ENCODE peak calls at places on chromosome 11, in eight cellular contexts. D, M, N, E, U, A, S and W are unnamed samples.

GRCh38 chr11:104529213-104529612 is 365.3 kb upstream of the PDGFD start:
- DNase-seq in D (no peak), M (no peak), N (no peak), E (peak), U (no peak), A (no peak), S (no peak), W (no peak)

GRCh38 chr11:11636671-11637070 is 14.9 kb upstream of the GALNT18 start:
- DNase-seq in D (no peak), M (no peak), N (no peak), E (no peak), U (no peak), A (no peak), S (no peak), W (no peak)

GRCh38 chr11:11141019-11141418 is 212.0 kb downstream of the CSNK2A3 start:
- DNase-seq in D (no peak), M (no peak), N (no peak), E (no peak), U (no peak), A (no peak), S (no peak), W (no peak)

GRCh38 chr11:134524201-134524600 is 112.2 kb upstream of the B3GAT1 start:
- DNase-seq in D (no peak), M (no peak), N (no peak), E (no peak), U (no peak), A (no peak), S (no peak), W (no peak)

GRCh38 chr11:69401715-69402114 is 79.7 kb upstream of the LINC01488 start:
- DNase-seq in D (no peak), M (no peak), N (no peak), E (no peak), U (no peak), A (no peak), S (no peak), W (no peak)

GRCh38 chr11:119702261-119702591 is 26.8 kb downstream of the NECTIN1 start:
- DNase-seq in D (peak), M (no peak), N (no peak), E (peak), U (no peak), A (peak), S (no peak), W (no peak)

GRCh38 chr11:32829680-32830412 is at the start of gene PRRG4:
- DNase-seq in D (peak), M (peak), N (peak), E (peak), U (peak), A (peak), S (peak), W (peak)

GRCh38 chr11:48001438-48002021 is 21.2 kb downstream of the PTPRJ start:
- DNase-seq in D (peak), M (no peak), N (peak), E (peak), U (peak), A (no peak), S (no peak), W (no peak)

GRCh38 chr11:92349478-92350156 is 125.0 kb downstream of the FAT3 start:
- DNase-seq in D (no peak), M (no peak), N (no peak), E (no peak), U (no peak), A (no peak), S (no peak), W (no peak)

DNA sequence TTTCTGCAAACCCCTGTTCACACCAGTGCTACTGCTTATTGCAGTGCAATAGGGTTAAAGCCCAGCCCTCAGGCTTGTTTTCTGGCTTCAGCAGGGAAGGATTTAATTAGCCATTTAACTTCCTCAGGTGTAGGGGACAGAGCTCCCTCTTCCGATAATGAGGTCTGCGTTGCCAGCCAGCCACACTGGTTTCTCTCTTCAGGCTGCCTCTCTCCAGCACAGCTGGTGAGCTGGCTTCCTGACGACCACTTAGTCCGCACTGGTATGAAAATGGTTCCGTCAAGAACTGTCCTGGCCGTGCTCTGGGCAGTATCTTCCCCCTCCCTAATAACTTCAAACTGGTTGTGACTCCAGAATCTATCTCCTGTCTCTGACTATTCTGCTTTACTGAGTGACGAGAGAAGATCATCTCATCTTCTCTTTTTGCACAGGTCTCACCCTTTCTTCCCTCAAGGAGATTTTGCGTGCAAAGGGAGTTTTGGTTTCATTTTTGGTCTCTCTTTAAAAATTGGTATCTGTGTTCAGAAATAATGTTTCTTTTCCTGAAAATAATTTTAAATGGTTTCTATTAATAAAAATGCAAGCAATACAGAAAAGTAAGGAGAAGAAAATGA is 49.2 kb downstream of the CNTN5 start:
- DNase-seq in D (no peak), M (no peak), N (peak), E (peak), U (no peak), A (no peak), S (no peak), W (peak)
- TF ChIP-seq CTCF in D (no peak), M (no peak), N (no peak), E (no peak), U (no peak), A (no peak), S (no peak), W (no peak)

DNA sequence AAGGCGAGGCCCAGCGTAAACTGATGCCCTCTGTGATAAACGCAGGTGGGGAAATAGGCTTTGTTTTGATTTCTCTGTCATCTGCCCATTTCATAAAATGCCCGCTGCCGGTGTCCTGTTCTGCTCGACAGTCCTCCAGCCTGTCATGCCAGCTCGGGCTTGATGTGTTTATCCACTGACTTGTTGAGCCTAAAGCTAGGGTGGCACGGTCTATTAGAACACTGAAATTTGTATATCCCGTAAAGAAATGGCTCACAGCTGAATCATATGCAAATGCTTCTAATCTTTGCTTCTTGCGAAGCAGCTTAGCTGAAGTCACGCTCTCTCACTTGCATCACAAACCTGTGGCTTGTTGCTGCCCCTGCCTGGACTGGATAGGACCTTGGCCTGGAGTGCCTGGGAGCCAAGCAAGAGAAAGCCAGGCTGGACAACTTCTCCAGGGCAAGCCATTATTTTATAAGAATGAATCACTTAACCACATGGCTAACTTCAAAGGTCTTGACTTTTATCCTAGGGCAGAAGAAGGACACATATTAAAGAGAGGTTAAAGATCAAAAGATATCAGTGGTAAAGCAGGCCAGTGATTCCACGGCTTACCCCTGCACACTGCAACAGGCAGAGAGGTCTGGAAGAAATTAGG is 33.1 kb downstream of the EHF start:
- DNase-seq in D (peak), M (no peak), N (no peak), E (peak), U (peak), A (peak), S (no peak), W (peak)
- TF ChIP-seq CTCF in D (peak), M (no peak), N (no peak), E (peak), U (peak), A (peak), S (no peak), W (no peak)

GRCh38 chr11:59205664-59206063 is 7.1 kb downstream of the MPEG1 start:
- DNase-seq in D (no peak), M (no peak), N (no peak), E (no peak), U (no peak), A (no peak), S (no peak), W (no peak)

GRCh38 chr11:59208956-59209355 is 3.8 kb downstream of the MPEG1 start:
- DNase-seq in D (no peak), M (no peak), N (peak), E (peak), U (no peak), A (no peak), S (no peak), W (no peak)

GRCh38 chr11:59206635-59207034 is 6.1 kb downstream of the MPEG1 start:
- DNase-seq in D (peak), M (peak), N (peak), E (no peak), U (peak), A (no peak), S (peak), W (peak)

GRCh38 chr11:59204736-59205135 is 8.0 kb downstream of the MPEG1 start:
- DNase-seq in D (no peak), M (no peak), N (no peak), E (no peak), U (no peak), A (no peak), S (no peak), W (no peak)

DNA sequence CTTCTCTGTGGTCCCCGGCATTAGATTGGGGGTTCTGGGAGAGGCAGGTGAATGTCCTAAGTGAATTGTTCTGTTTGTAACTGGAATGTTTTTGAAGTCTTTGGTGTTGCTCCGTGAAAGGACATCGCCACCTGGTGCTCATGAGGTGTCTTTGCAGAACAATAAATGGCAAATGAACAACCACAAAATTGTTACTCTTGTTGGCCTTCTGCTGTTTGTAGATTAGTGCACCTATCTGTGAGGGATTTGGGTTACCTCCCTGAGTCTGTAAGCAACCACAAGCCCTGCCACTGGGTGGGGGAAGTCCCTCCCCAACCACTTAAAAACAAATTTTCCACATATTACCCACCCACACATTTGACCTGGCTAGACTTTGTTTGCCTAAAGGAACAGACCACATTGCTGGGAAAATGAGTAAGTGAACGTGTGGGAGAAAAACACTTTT is 4.7 kb downstream of the MPEG1 start:
- DNase-seq in D (peak), M (peak), N (peak), E (peak), U (peak), A (peak), S (peak), W (peak)
- TF ChIP-seq CTCF in D (peak), M (peak), N (peak), E (peak), U (peak), A (peak), S (peak), W (peak)

GRCh38 chr11:13602844-13603243 is 65.6 kb upstream of the FAR1 start:
- DNase-seq in D (no peak), M (no peak), N (no peak), E (no peak), U (no peak), A (no peak), S (no peak), W (no peak)
- TF ChIP-seq CTCF in D (no peak), M (no peak), N (no peak), E (no peak), U (no peak), A (no peak), S (no peak), W (no peak)

DNA sequence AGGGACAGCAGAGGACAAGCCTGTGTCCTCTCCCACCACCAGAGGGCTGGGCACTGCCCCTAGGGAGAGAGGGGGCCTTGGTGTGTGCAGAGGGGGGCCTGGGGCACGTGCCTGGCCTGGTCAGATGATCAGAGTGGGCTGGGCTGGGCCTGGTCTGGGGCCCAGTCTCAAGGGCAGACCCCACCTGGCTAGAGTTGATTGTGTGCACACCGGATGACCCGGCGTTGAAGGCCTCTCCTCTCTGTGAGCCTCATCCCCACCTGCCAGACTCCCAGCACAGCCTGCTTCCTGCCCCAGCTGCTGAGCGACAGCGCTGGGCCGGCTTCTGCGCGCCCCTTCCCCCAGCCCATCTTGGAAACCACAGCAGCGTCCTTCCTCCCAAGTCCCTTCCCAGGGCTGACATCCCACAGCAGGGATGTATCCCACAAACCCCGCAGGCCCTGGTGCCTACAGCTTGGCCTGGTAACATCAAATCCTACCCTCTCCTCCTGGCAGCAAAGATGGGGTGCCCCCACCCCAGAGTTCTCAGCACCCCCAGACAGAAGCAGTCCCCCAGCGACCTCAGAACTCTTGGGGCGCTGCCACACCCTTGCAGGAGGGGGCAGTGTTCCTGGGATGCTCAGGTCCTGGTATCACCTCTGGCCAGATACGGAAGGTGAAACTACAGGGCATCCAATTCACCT is 11.1 kb upstream of the TSSC4 start:
- DNase-seq in D (no peak), M (no peak), N (no peak), E (no peak), U (no peak), A (no peak), S (no peak), W (no peak)
- TF ChIP-seq CTCF in D (peak), M (peak), N (no peak), E (no peak), U (no peak), A (no peak), S (no peak), W (no peak)

DNA sequence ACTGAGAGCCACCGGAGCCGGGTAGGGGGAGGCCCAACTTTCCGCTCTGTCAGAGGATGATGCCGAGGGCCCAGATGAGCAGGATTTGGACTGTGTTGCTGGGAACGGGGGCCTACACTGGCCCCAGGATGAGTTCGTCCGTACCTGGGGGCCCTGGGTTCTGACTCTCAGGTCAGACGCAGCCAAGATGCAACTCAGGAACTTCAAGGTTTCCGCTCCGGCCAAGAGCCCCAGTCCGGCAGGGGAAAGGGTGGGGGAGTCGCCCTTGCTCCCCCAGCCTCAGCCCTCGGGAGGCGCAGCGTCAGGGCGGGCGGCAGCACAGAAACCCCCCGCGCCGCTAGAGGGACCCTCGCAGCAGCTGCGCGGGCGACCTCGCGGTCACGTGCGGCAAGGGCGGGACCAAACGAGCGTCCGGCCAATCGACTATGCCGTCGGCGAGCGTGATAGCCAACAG is 241 bp upstream of the ARL2 start:
- DNase-seq in D (peak), M (peak), N (peak), E (peak), U (peak), A (peak), S (peak), W (peak)
- TF ChIP-seq CTCF in D (no peak), M (no peak), N (peak), E (no peak), U (no peak), A (peak), S (peak), W (peak)

GRCh38 chr11:35272391-35272821 is 133.4 kb downstream of the CD44 start:
- DNase-seq in D (no peak), M (no peak), N (peak), E (no peak), U (no peak), A (no peak), S (no peak), W (no peak)
- TF ChIP-seq CTCF in D (no peak), M (no peak), N (no peak), E (no peak), U (no peak), A (no peak), S (no peak), W (no peak)

GRCh38 chr11:96827164-96827563 is 437.4 kb downstream of the JRKL start:
- DNase-seq in D (no peak), M (no peak), N (no peak), E (peak), U (no peak), A (no peak), S (no peak), W (no peak)
- TF ChIP-seq CTCF in D (no peak), M (peak), N (no peak), E (peak), U (no peak), A (no peak), S (no peak), W (no peak)